ENCODE peak calls at places on chromosomes 7 and 10, in five cellular contexts. One of them, this sample, is unnamed.

GRCh38 chr7:43680736-43681135 is 48.6 kb downstream of the COA1 start:
- DNase-seq in glomerular endothelial cell: no peak
- DNase-seq in astrocyte of the hippocampus: no peak
- DNase-seq in AG10803: no peak
- DNase-seq in EH: no peak
- DNase-seq in this sample: no peak

GRCh38 chr7:74097937-74098614 is 14.5 kb downstream of the LIMK1 start:
- DNase-seq in glomerular endothelial cell: peak
- DNase-seq in astrocyte of the hippocampus: peak
- DNase-seq in AG10803: peak
- DNase-seq in EH: peak
- DNase-seq in this sample: no peak

GRCh38 chr7:74031403-74032190 is 3.6 kb downstream of the ELN start:
- DNase-seq in glomerular endothelial cell: no peak
- DNase-seq in astrocyte of the hippocampus: no peak
- DNase-seq in AG10803: no peak
- DNase-seq in EH: no peak
- DNase-seq in this sample: no peak

GRCh38 chr10:3419719-3420495 is 247.3 kb upstream of the PITRM1 start:
- DNase-seq in glomerular endothelial cell: no peak
- DNase-seq in astrocyte of the hippocampus: no peak
- DNase-seq in AG10803: no peak
- DNase-seq in EH: no peak
- DNase-seq in this sample: no peak

GRCh38 chr10:91512458-91512857 is 102.3 kb downstream of the HECTD2 start:
- DNase-seq in glomerular endothelial cell: no peak
- DNase-seq in astrocyte of the hippocampus: no peak
- DNase-seq in AG10803: no peak
- DNase-seq in EH: no peak
- DNase-seq in this sample: no peak

GRCh38 chr10:73889014-73889413 is 14.7 kb upstream of the CAMK2G start:
- DNase-seq in glomerular endothelial cell: no peak
- DNase-seq in astrocyte of the hippocampus: peak
- DNase-seq in AG10803: peak
- DNase-seq in EH: peak
- DNase-seq in this sample: no peak

GRCh38 chr10:24027107-24027506 is 181.8 kb upstream of the KIAA1217 start:
- DNase-seq in glomerular endothelial cell: no peak
- DNase-seq in astrocyte of the hippocampus: no peak
- DNase-seq in AG10803: no peak
- DNase-seq in EH: no peak
- DNase-seq in this sample: no peak

GRCh38 chr7:65239707-65240352 is 133.8 kb upstream of the ZNF92 start:
- DNase-seq in glomerular endothelial cell: no peak
- DNase-seq in astrocyte of the hippocampus: peak
- DNase-seq in AG10803: no peak
- DNase-seq in EH: no peak
- DNase-seq in this sample: peak

GRCh38 chr10:132539431-132539839 is 1.8 kb downstream of the INPP5A start:
- DNase-seq in glomerular endothelial cell: no peak
- DNase-seq in astrocyte of the hippocampus: peak
- DNase-seq in AG10803: no peak
- DNase-seq in EH: peak
- DNase-seq in this sample: peak

GRCh38 chr10:22429981-22430421 is 84.7 kb downstream of the SPAG6 start:
- DNase-seq in glomerular endothelial cell: no peak
- DNase-seq in astrocyte of the hippocampus: no peak
- DNase-seq in AG10803: no peak
- DNase-seq in EH: no peak
- DNase-seq in this sample: no peak

This sample was measured in left kidney.